ENCODE peak calls at places on chromosomes 7 and 10, in six cellular contexts. M is HepG2, R is SK-N-SH, Z is A549, O is H1, C is GM12878. L is an unnamed sample.

GRCh38 chr7:28409716-28410627 is 2.3 kb upstream of the CREB5 start:
- DNase-seq in M (no peak), C (no peak), O (peak; percentile 69), Z (peak; percentile 17), R (peak; percentile 76), L (no peak)

GRCh38 chr10:59709472-59710125 is at the start of gene SLC16A9:
- DNase-seq in C (peak; percentile 8), O (peak; percentile 83), R (peak; percentile 93), Z (peak; percentile 53), M (peak; percentile 12), L (peak; percentile 66)

GRCh38 chr10:120506674-120507073 is 49.6 kb downstream of the PLPP4 start:
- DNase-seq in C (no peak), R (no peak), Z (no peak), O (no peak), M (no peak), L (no peak)

GRCh38 chr7:133001727-133002126 is 80.2 kb downstream of the CHCHD3 start:
- DNase-seq in R (no peak), C (no peak), O (no peak), M (no peak), Z (no peak), L (no peak)

GRCh38 chr7:2041496-2042367 is 191.0 kb downstream of the MAD1L1 start:
- DNase-seq in R (peak; percentile 15), O (no peak), M (no peak), Z (no peak), C (no peak), L (no peak)

GRCh38 chr10:59360605-59361515 is 1.5 kb downstream of the FAM13C start:
- DNase-seq in C (no peak), Z (no peak), M (no peak), R (no peak), O (no peak), L (no peak)

GRCh38 chr7:35036361-35037171 is 719 bp downstream of the DPY19L1 start:
- DNase-seq in Z (peak; percentile 51), O (peak; percentile 66), R (peak; percentile 80), M (peak; percentile 46), C (no peak), L (peak; percentile 29)

GRCh38 chr10:130747359-130747758 is 564.2 kb downstream of the TCERG1L start:
- DNase-seq in R (no peak), Z (no peak), O (no peak), M (no peak), C (no peak), L (no peak)

GRCh38 chr10:114638874-114639625 is 19.0 kb downstream of the ABLIM1 start:
- DNase-seq in O (no peak), C (peak; percentile 27), R (no peak), Z (no peak), M (no peak), L (no peak)

GRCh38 chr10:79140906-79141305 is 72.1 kb downstream of the ZMIZ1 start:
- DNase-seq in C (no peak), R (no peak), O (no peak), Z (no peak), M (no peak), L (no peak)

GRCh38 chr7:29310625-29311024 is 116.0 kb downstream of the CHN2 start:
- DNase-seq in R (no peak), C (no peak), M (no peak), O (no peak), Z (no peak), L (no peak)

GRCh38 chr7:14504134-14504533 is 398.4 kb downstream of the DGKB start:
- DNase-seq in O (no peak), C (no peak), R (no peak), Z (no peak), M (no peak), L (no peak)

GRCh38 chr10:28047061-28047460 is 48.2 kb upstream of the ODAD2 start:
- DNase-seq in O (no peak), R (no peak), Z (no peak), M (no peak), C (no peak), L (no peak)

GRCh38 chr10:63697956-63698814 is 177.0 kb downstream of the REEP3 start:
- DNase-seq in O (no peak), Z (no peak), M (no peak), R (no peak), C (no peak), L (no peak)

GRCh38 chr7:20249924-20250323 is 32.7 kb upstream of the MACC1 start:
- DNase-seq in R (no peak), C (no peak), Z (no peak), O (no peak), M (peak; percentile 28), L (no peak)

GRCh38 chr10:58834093-58834674 is 321.5 kb downstream of the BICC1 start:
- DNase-seq in O (no peak), C (no peak), R (no peak), Z (no peak), M (no peak), L (no peak)

GRCh38 chr7:107122483-107122882 is 46.3 kb upstream of the HBP1 start:
- DNase-seq in C (no peak), R (no peak), Z (no peak), O (no peak), M (no peak), L (no peak)

GRCh38 chr7:30995541-30995940 is 31.8 kb downstream of the GHRHR start:
- DNase-seq in M (no peak), R (no peak), O (no peak), C (no peak), Z (no peak), L (no peak)

GRCh38 chr7:30997316-30997715 is 33.6 kb downstream of the GHRHR start:
- DNase-seq in R (no peak), O (no peak), Z (no peak), C (no peak), M (no peak), L (no peak)

GRCh38 chr7:30996261-30996660 is 32.5 kb downstream of the GHRHR start:
- DNase-seq in O (no peak), C (no peak), R (no peak), Z (no peak), M (no peak), L (no peak)

GRCh38 chr7:30998180-30998579 is 34.4 kb downstream of the GHRHR start:
- DNase-seq in Z (no peak), O (no peak), R (no peak), C (no peak), M (no peak), L (no peak)

GRCh38 chr7:30996883-30997282 is 33.1 kb downstream of the GHRHR start:
- DNase-seq in R (no peak), C (no peak), M (no peak), Z (no peak), O (no peak), L (no peak)
- TF ChIP-seq CHD2 in R (no peak), C (no peak), M (no peak), Z (no peak), O (no peak), L (no peak)

GRCh38 chr7:26081627-26082026 is 70.4 kb upstream of the NFE2L3 start:
- DNase-seq in M (peak; percentile 73), O (no peak), R (no peak), Z (no peak), C (no peak), L (no peak)

GRCh38 chr7:26083113-26083512 is 68.9 kb upstream of the NFE2L3 start:
- DNase-seq in M (no peak), C (no peak), Z (no peak), R (no peak), O (no peak), L (no peak)

GRCh38 chr7:26087321-26088091 is 64.5 kb upstream of the NFE2L3 start:
- DNase-seq in C (no peak), R (no peak), Z (no peak), M (no peak), O (no peak), L (no peak)

GRCh38 chr7:26084418-26084817 is 67.6 kb upstream of the NFE2L3 start:
- DNase-seq in M (no peak), O (no peak), C (no peak), R (no peak), Z (no peak), L (no peak)

DNA sequence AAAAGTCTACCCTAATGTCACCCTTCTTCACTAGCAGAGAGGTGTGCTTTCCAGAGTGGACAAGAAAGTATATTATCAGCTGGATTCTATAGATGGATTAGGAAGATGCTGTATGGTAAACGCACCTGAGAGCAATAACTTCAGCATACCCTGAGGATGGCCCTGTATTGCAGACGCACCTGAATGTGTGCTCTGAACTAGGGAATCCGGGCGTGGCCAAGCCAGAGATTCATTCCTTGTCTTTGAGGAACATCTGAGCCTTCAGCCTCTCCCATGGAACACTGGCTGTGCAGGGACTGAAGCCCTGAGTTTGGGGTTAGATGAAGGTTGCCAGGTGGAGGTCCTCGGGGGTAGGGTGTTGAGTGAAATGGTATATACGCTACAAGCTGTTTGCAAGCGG is 66.2 kb upstream of the NFE2L3 start:
- DNase-seq in M (no peak), Z (no peak), R (no peak), O (no peak), C (no peak), L (no peak)
- H3K4me1 ChIP-seq in M (peaks cover 26% of the 10 kb centered on the region), Z (no peaks in the 10 kb centered on the region), R (peaks cover 3% of the 10 kb centered on the region), O (peaks cover 3% of the 10 kb centered on the region), C (no peaks in the 10 kb centered on the region), L (peaks cover 3% of the 10 kb centered on the region)

GRCh38 chr10:7210516-7210915 is 200.3 kb downstream of the SFMBT2 start:
- DNase-seq in R (no peak), Z (no peak), M (no peak), C (no peak), O (no peak), L (no peak)

GRCh38 chr10:7206407-7207127 is 204.3 kb downstream of the SFMBT2 start:
- DNase-seq in Z (no peak), R (no peak), C (no peak), O (no peak), M (no peak), L (no peak)

DNA sequence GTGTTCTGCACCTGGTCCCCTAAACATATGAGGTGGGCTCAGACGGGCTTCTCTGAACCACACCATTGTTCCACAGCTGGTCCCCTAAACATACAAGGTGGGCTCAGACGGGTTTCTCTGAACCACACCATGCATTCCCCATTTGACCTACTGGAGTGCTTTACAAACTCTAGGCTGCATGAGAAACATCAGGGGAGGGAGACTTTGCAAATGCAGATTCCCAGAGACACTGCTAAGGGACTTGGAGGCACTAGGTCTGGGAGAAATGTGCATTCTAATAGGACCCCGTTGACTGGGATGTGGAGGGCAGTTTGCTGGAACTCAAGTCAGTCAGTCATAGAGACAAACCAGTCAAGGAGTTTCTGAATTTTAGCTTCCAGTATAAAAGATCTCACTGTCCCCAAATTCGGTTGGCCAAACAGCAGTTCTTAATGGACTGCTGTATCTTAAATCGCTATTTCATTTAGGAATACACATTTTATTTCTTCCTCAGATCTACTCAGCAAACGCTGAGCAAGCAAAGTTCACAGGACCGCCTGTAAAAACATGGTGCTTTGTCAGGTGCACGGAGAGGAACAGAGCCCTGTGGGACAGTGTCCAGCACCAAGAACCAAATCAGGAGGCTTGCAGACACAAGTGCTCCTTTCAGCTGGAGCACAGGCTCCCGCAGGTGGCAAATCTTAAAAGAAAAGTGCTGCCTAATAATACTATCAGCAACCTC is 198.8 kb downstream of the SFMBT2 start:
- DNase-seq in R (no peak), M (no peak), C (no peak), O (no peak), Z (no peak), L (no peak)
- TF ChIP-seq CHD2 in R (no peak), M (no peak), C (no peak), O (no peak), Z (no peak), L (no peak)

GRCh38 chr7:158001003-158001402 is 586.6 kb downstream of the PTPRN2 start:
- DNase-seq in O (no peak), R (no peak), C (no peak), M (no peak), Z (no peak), L (no peak)
- H3K4me1 ChIP-seq in O (no peaks in the 10 kb centered on the region), R (no peaks in the 10 kb centered on the region), C (no peaks in the 10 kb centered on the region), M (no peaks in the 10 kb centered on the region), Z (no peaks in the 10 kb centered on the region), L (no peaks in the 10 kb centered on the region)

GRCh38 chr7:55050286-55050685 is 31.5 kb downstream of the EGFR start:
- DNase-seq in M (no peak), O (no peak), C (no peak), Z (no peak), R (no peak), L (no peak)
- TF ChIP-seq CHD2 in M (no peak), O (no peak), C (no peak), Z (no peak), R (no peak), L (no peak)